ENCODE peak calls at places on chromosomes 13 and 19, in five cellular contexts. J is thoracic aorta, F is upper lobe of right lung, V is GM23248, C is heart right ventricle. E is an unnamed sample. For H3K4me1, the result is how much of the 10 kb centered on the place peaks cover.

GRCh38 chr19:12092065-12092867 is 27.7 kb downstream of the ZNF844 start:
- DNase-seq in C (peak), F (peak), V (peak), J (peak), E (peak)

GRCh38 chr19:2636897-2637683 is 65.4 kb downstream of the GNG7 start:
- DNase-seq in C (peak), J (no peak), F (peak), V (peak), E (no peak)

GRCh38 chr13:72648513-72649065 is 78.8 kb downstream of the MZT1 start:
- DNase-seq in V (no peak), C (no peak), F (no peak), J (no peak), E (no peak)

GRCh38 chr19:4139614-4140236 is 13.7 kb upstream of the CREB3L3 start:
- DNase-seq in C (peak), V (peak), F (peak), J (peak), E (peak)

GRCh38 chr19:21221653-21222052 is 79.8 kb downstream of the ZNF431 start:
- DNase-seq in J (no peak), V (no peak), F (no peak), C (no peak), E (no peak)

GRCh38 chr19:39679791-39680168 is 24.1 kb downstream of the LGALS16 start:
- DNase-seq in V (no peak), F (no peak), C (no peak), J (no peak), E (no peak)

GRCh38 chr19:21434516-21434915 is 37.6 kb downstream of the ZNF493 start:
- DNase-seq in V (no peak), F (no peak), J (no peak), C (no peak), E (no peak)

GRCh38 chr19:49690656-49691242 is at the start of gene CPT1C:
- DNase-seq in C (peak), F (peak), V (peak), J (no peak), E (peak)

GRCh38 chr19:31253816-31254551 is 95.3 kb downstream of the TSHZ3 start:
- DNase-seq in F (no peak), V (no peak), C (no peak), J (no peak), E (peak)

GRCh38 chr13:113109151-113110047 is 3.8 kb downstream of the F7 start:
- DNase-seq in F (peak), C (no peak), V (no peak), J (no peak), E (no peak)

GRCh38 chr19:11225172-11225571 is 14.2 kb upstream of the ANGPTL8 start:
- DNase-seq in F (no peak), C (no peak), V (no peak), J (no peak), E (peak)

GRCh38 chr13:31090921-31091624 is 70.6 kb downstream of the HSPH1 start:
- DNase-seq in V (no peak), C (no peak), J (no peak), F (no peak), E (no peak)

GRCh38 chr13:101520672-101521071 is 68.2 kb downstream of the ITGBL1 start:
- DNase-seq in C (no peak), J (no peak), V (peak), F (no peak), E (no peak)

GRCh38 chr13:74770361-74770760 is 636.2 kb upstream of the KLF12 start:
- DNase-seq in J (no peak), V (peak), F (no peak), C (no peak), E (no peak)

GRCh38 chr19:43738780-43739211 is 16.0 kb downstream of the SMG9 start:
- DNase-seq in J (no peak), C (no peak), F (no peak), V (peak), E (no peak)

GRCh38 chr13:114097893-114098688 is 34.3 kb downstream of the RASA3 start:
- DNase-seq in J (no peak), F (peak), V (no peak), C (peak), E (peak)

GRCh38 chr13:72261732-72262131 is 394.7 kb upstream of the DACH1 start:
- DNase-seq in V (no peak), F (no peak), J (no peak), C (no peak), E (no peak)

GRCh38 chr19:19653597-19654147 is 9.8 kb downstream of the ATP13A1 start:
- DNase-seq in C (no peak), F (no peak), V (no peak), J (no peak), E (no peak)

GRCh38 chr19:49976496-49976895 is 15.5 kb upstream of the SIGLEC11 start:
- DNase-seq in C (no peak), J (no peak), V (peak), F (no peak), E (no peak)

GRCh38 chr19:18150776-18151624 is 2.0 kb upstream of the PIK3R2 start:
- DNase-seq in C (no peak), F (no peak), V (no peak), J (no peak), E (no peak)

GRCh38 chr19:55368701-55369563 is 1.3 kb downstream of the IL11 start:
- DNase-seq in V (peak), C (no peak), F (no peak), J (no peak), E (no peak)

GRCh38 chr13:40983269-40983668 is 35.8 kb downstream of the ELF1 start:
- DNase-seq in C (no peak), V (peak), F (no peak), J (no peak), E (no peak)

GRCh38 chr13:43333176-43333575 is 309.8 kb downstream of the DNAJC15 start:
- DNase-seq in J (no peak), F (no peak), V (no peak), C (no peak), E (no peak)

GRCh38 chr13:98285317-98285716 is 108.2 kb upstream of the RNF113B start:
- DNase-seq in J (no peak), F (no peak), C (no peak), V (no peak), E (no peak)

GRCh38 chr13:91362908-91363307 is 15.4 kb downstream of the MIR17HG start:
- DNase-seq in J (no peak), V (no peak), C (no peak), F (no peak), E (no peak)

GRCh38 chr19:44613295-44614168 is at the start of gene IGSF23:
- DNase-seq in J (no peak), C (no peak), V (no peak), F (no peak), E (no peak)

GRCh38 chr13:63327584-63327983 is 1911.9 kb upstream of the PCDH20 start:
- DNase-seq in J (no peak), C (no peak), V (no peak), F (no peak), E (no peak)

GRCh38 chr19:16589917-16590316 is 17.7 kb upstream of the SLC35E1 start:
- DNase-seq in V (no peak), J (no peak), C (no peak), F (no peak), E (no peak)

GRCh38 chr19:33390120-33390907 is 16.8 kb downstream of the CEBPG start:
- DNase-seq in V (no peak), F (peak), J (no peak), C (peak), E (peak)

GRCh38 chr13:51816604-51817254 is 12.8 kb upstream of the DHRS12 start:
- DNase-seq in V (no peak), C (no peak), J (no peak), F (no peak), E (no peak)

GRCh38 chr19:888615-889385 is 4.2 kb downstream of the MED16 start:
- DNase-seq in J (no peak), V (no peak), C (no peak), F (no peak), E (no peak)

GRCh38 chr19:47421844-47422395 is 2.6 kb upstream of the MEIS3 start:
- DNase-seq in F (no peak), C (no peak), V (peak), J (no peak), E (no peak)

GRCh38 chr13:73303858-73304257 is 245.1 kb downstream of the KLF5 start:
- DNase-seq in V (peak), J (no peak), C (no peak), F (no peak), E (no peak)

GRCh38 chr13:92346046-92346445 is 880.6 kb upstream of the GPC6 start:
- DNase-seq in C (no peak), J (no peak), V (no peak), F (no peak), E (no peak)

GRCh38 chr19:29084266-29084665 is 128.7 kb downstream of the UQCRFS1 start:
- DNase-seq in C (no peak), V (peak), F (no peak), J (no peak), E (no peak)
- H3K4me1 ChIP-seq in C (under half), V (under half), F (under half), J (under half), E (under half)

GRCh38 chr19:58409010-58409790 is 751 bp downstream of the ZNF584 start:
- DNase-seq in V (peak), F (peak), C (peak), J (no peak), E (no peak)
- H3K27ac ChIP-seq in V (peak), F (peak), C (peak), J (peak), E (peak)

GRCh38 chr19:15417699-15418098 is 1.1 kb downstream of the AKAP8L start:
- DNase-seq in F (no peak), C (no peak), V (peak), J (no peak), E (no peak)
- H3K4me1 ChIP-seq in F (under half), C (half or more), V (under half), J (under half), E (under half)

DNA sequence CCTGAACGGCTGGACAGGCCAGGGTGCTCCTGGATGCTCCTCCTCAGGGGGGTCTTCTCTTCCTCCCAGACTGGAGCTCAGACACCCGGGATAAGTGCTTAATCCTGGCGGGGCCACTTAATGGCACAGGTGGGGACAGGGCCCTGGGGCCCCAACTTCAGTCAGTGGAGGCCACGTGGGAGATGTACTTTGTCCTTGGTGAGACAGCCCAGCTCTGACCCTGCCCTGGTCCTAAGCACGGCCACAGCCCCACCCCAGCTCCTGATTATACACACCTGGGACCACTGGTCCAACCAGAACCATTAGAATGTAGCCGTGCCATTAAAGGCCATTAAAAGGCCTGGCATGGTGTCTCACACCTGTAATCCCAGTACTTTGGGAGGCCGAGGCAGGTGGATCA is 7.8 kb downstream of the PPP1R14A start:
- DNase-seq in V (no peak), C (no peak), J (no peak), F (no peak), E (no peak)
- H3K27ac ChIP-seq in V (no peak), C (no peak), J (peak), F (no peak), E (peak)

GRCh38 chr13:110836600-110836903 is 78.3 kb downstream of the ANKRD10 start:
- DNase-seq in C (no peak), J (no peak), F (no peak), V (no peak), E (no peak)
- H3K4me1 ChIP-seq in C (under half), J (under half), F (under half), V (under half), E (under half)

E was measured in right atrium auricular region.